ENCODE peak calls at places on chromosomes 12 and 14, in seven cellular contexts. A, C, T, I, M, R and F are unnamed samples.

GRCh38 chr12:4615667-4616066 is 33.2 kb downstream of the AKAP3 start:
- DNase-seq in A (no peak), C (no peak), T (no peak), I (no peak), M (no peak), R (no peak), F (no peak)

GRCh38 chr12:51867796-51868428 is 19.4 kb upstream of the FIGNL2 start:
- DNase-seq in A (peak; percentile 38), C (no peak), T (no peak), I (no peak), M (no peak), R (no peak), F (no peak)

GRCh38 chr12:127613056-127613455 is 653.9 kb upstream of the TMEM132C start:
- DNase-seq in A (no peak), C (no peak), T (no peak), I (no peak), M (no peak), R (peak; percentile 49), F (no peak)

GRCh38 chr12:132798836-132799235 is 29.8 kb downstream of the GOLGA3 start:
- DNase-seq in A (no peak), C (no peak), T (no peak), I (no peak), M (no peak), R (no peak), F (no peak)

GRCh38 chr12:70719672-70720420 is 82.6 kb upstream of the PTPRB start:
- DNase-seq in A (peak; percentile 61), C (no peak), T (peak; percentile 54), I (peak; percentile 57), M (no peak), R (peak; percentile 41), F (peak; percentile 47)

GRCh38 chr12:122730215-122731014 is at the start of gene HCAR1:
- DNase-seq in A (no peak), C (no peak), T (no peak), I (no peak), M (peak; percentile 45), R (no peak), F (no peak)

GRCh38 chr12:64884728-64885127 is 60.3 kb downstream of the TBC1D30 start:
- DNase-seq in A (no peak), C (no peak), T (no peak), I (no peak), M (no peak), R (no peak), F (no peak)

GRCh38 chr12:109757671-109758265 is 44.1 kb downstream of the FAM222A start:
- DNase-seq in A (no peak), C (peak; percentile 25), T (peak; percentile 34), I (no peak), M (peak; percentile 24), R (no peak), F (no peak)

GRCh38 chr14:69242311-69243224 is 17.4 kb upstream of the GALNT16 start:
- DNase-seq in A (no peak), C (no peak), T (no peak), I (peak; percentile 59), M (no peak), R (peak; percentile 43), F (peak; percentile 59)

GRCh38 chr12:68587448-68587873 is 23.2 kb upstream of the RAP1B start:
- DNase-seq in A (no peak), C (no peak), T (no peak), I (no peak), M (no peak), R (peak; percentile 19), F (no peak)

GRCh38 chr14:105050551-105050897 is 14.7 kb downstream of the GPR132 start:
- DNase-seq in A (peak; percentile 80), C (no peak), T (peak; percentile 80), I (peak; percentile 43), M (peak; percentile 90), R (no peak), F (no peak)

GRCh38 chr14:69695664-69696527 is 71.0 kb upstream of the SRSF5 start:
- DNase-seq in A (no peak), C (no peak), T (no peak), I (peak; percentile 54), M (no peak), R (peak; percentile 50), F (peak; percentile 90)

GRCh38 chr14:23929822-23930294 is 23.7 kb upstream of the DHRS4 start:
- DNase-seq in A (peak; percentile 87), C (peak; percentile 85), T (peak; percentile 65), I (peak; percentile 81), M (peak; percentile 78), R (peak; percentile 40), F (peak; percentile 85)

GRCh38 chr14:67514650-67515385 is 18.3 kb upstream of the PLEKHH1 start:
- DNase-seq in A (peak; percentile 77), C (peak; percentile 57), T (peak; percentile 81), I (peak; percentile 8), M (no peak), R (peak; percentile 24), F (peak; percentile 18)

GRCh38 chr14:35189422-35189821 is 67.1 kb downstream of the PRORP start:
- DNase-seq in A (no peak), C (no peak), T (no peak), I (no peak), M (no peak), R (no peak), F (no peak)

GRCh38 chr14:36653412-36653811 is 8.2 kb upstream of the PAX9 start:
- DNase-seq in A (no peak), C (no peak), T (no peak), I (no peak), M (no peak), R (no peak), F (no peak)
- H3K27me3 ChIP-seq in A (peaks cover 93% of the 10 kb centered on the region), C (peaks cover 36% of the 10 kb centered on the region), T (no peaks in the 10 kb centered on the region), I (peaks cover 1% of the 10 kb centered on the region), M (peaks cover 20% of the 10 kb centered on the region), R (peaks cover 97% of the 10 kb centered on the region), F (peaks cover 83% of the 10 kb centered on the region)

GRCh38 chr14:92317511-92317910 is 5.5 kb upstream of the SLC24A4 start:
- DNase-seq in A (no peak), C (no peak), T (no peak), I (no peak), M (no peak), R (peak; percentile 4), F (peak; percentile 59)

GRCh38 chr14:92316937-92317336 is 6.0 kb upstream of the SLC24A4 start:
- DNase-seq in A (no peak), C (no peak), T (no peak), I (no peak), M (no peak), R (no peak), F (no peak)

GRCh38 chr14:92314182-92314581 is 8.8 kb upstream of the SLC24A4 start:
- DNase-seq in A (no peak), C (no peak), T (no peak), I (no peak), M (no peak), R (no peak), F (no peak)

GRCh38 chr14:92316116-92316515 is 6.8 kb upstream of the SLC24A4 start:
- DNase-seq in A (no peak), C (no peak), T (no peak), I (no peak), M (no peak), R (no peak), F (no peak)

GRCh38 chr14:92315050-92315785 is 7.7 kb upstream of the SLC24A4 start:
- DNase-seq in A (no peak), C (no peak), T (no peak), I (no peak), M (no peak), R (no peak), F (no peak)
- TF ChIP-seq CTCF in A (no peak), C (no peak), T (no peak), I (no peak), M (no peak), R (no peak), F (peak; percentile 25)

GRCh38 chr14:93943052-93943451 is 15.9 kb downstream of the FAM181A start:
- DNase-seq in A (no peak), C (no peak), T (no peak), I (no peak), M (no peak), R (peak; percentile 79), F (no peak)
- H3K27ac ChIP-seq in A (peak overlapping the region; percentile 97), C (no peak overlapping the region), T (no peak overlapping the region), I (no peak overlapping the region), M (no peak overlapping the region), R (no peak overlapping the region), F (no peak overlapping the region)

GRCh38 chr14:99803106-99803437 is 9.9 kb downstream of the EML1 start:
- DNase-seq in A (no peak), C (no peak), T (no peak), I (no peak), M (peak; percentile 23), R (no peak), F (no peak)

GRCh38 chr14:99803803-99804202 is 10.6 kb downstream of the EML1 start:
- DNase-seq in A (no peak), C (no peak), T (no peak), I (no peak), M (peak; percentile 15), R (no peak), F (peak; percentile 67)

GRCh38 chr14:99797231-99797630 is 4.0 kb downstream of the EML1 start:
- DNase-seq in A (no peak), C (no peak), T (no peak), I (no peak), M (no peak), R (no peak), F (no peak)

GRCh38 chr14:99802301-99803105 is 9.3 kb downstream of the EML1 start:
- DNase-seq in A (no peak), C (no peak), T (no peak), I (no peak), M (peak; percentile 39), R (no peak), F (peak; percentile 81)

DNA sequence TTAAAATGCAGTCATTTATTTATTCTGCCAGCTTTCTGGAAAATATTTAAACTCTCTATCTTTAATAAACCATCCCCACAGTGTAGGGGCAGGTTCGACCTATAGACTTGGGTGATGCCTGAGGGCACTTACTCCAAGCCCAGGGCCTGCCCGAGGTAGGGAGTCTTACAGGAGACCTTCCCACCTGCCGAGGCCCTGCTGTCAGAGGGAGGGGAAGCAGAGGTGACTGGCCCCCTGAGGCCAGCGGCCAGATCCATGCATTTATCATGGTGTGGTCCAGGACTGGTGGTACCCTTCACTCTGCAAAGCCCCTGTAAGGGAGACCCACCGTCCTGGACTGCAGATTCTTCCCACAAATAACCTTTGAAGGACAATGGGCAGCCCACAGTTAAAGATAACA is 7.6 kb downstream of the EML1 start:
- DNase-seq in A (no peak), C (no peak), T (no peak), I (no peak), M (no peak), R (no peak), F (no peak)
- H3K27me3 ChIP-seq in A (no peaks in the 10 kb centered on the region), C (no peaks in the 10 kb centered on the region), T (no peaks in the 10 kb centered on the region), I (peaks cover 34% of the 10 kb centered on the region), M (no peaks in the 10 kb centered on the region), R (no peaks in the 10 kb centered on the region), F (no peaks in the 10 kb centered on the region)

GRCh38 chr12:98424726-98425401 is 90.5 kb upstream of the TMPO start:
- DNase-seq in A (peak; percentile 66), C (peak; percentile 62), T (peak; percentile 68), I (peak; percentile 72), M (peak; percentile 76), R (peak; percentile 85), F (peak; percentile 64)
- TF ChIP-seq CTCF in A (no peak), C (peak; percentile 70), T (peak; percentile 21), I (peak; percentile 76), M (peak; percentile 92), R (peak; percentile 79), F (peak; percentile 43)

GRCh38 chr12:105740970-105741725 is 397.6 kb downstream of the NUAK1 start:
- DNase-seq in A (no peak), C (peak; percentile 47), T (no peak), I (no peak), M (no peak), R (no peak), F (no peak)
- H3K27ac ChIP-seq in A (no peak overlapping the region), C (no peak overlapping the region), T (no peak overlapping the region), I (no peak overlapping the region), M (no peak overlapping the region), R (peak overlapping the region; percentile 19), F (no peak overlapping the region)